ENCODE peak calls at places on chromosomes 13 and 19, in six cellular contexts. N, D, O, L, R and E are unnamed samples.

GRCh38 chr19:48900477-48901452 is 653 bp downstream of the NUCB1 start:
- DNase-seq in N (peak; percentile 60), D (peak; percentile 29), O (no peak), L (peak; percentile 17), R (no peak), E (peak; percentile 34)

GRCh38 chr19:55493650-55494171 is 5.5 kb downstream of the SSC5D start:
- DNase-seq in N (no peak), D (no peak), O (no peak), L (no peak), R (no peak), E (no peak)

GRCh38 chr19:52494518-52494917 is 33.0 kb upstream of the ZNF808 start:
- DNase-seq in N (no peak), D (no peak), O (no peak), L (no peak), R (no peak), E (no peak)

GRCh38 chr19:3012522-3013260 is 16.4 kb downstream of the TLE2 start:
- DNase-seq in N (peak; percentile 30), D (no peak), O (no peak), L (no peak), R (no peak), E (no peak)

GRCh38 chr13:20679879-20680278 is 23.6 kb upstream of the IL17D start:
- DNase-seq in N (no peak), D (no peak), O (no peak), L (no peak), R (no peak), E (no peak)

GRCh38 chr13:27170221-27170520 is 1.4 kb downstream of the USP12 start:
- DNase-seq in N (no peak), D (no peak), O (no peak), L (peak; percentile 78), R (no peak), E (peak; percentile 70)

GRCh38 chr13:91017031-91017668 is 330.3 kb upstream of the MIR17HG start:
- DNase-seq in N (peak; percentile 73), D (peak; percentile 12), O (no peak), L (peak; percentile 8), R (peak; percentile 42), E (peak; percentile 42)

GRCh38 chr19:8361921-8362793 is 1.8 kb upstream of the ANGPTL4 start:
- DNase-seq in N (no peak), D (peak; percentile 99), O (peak; percentile 93), L (peak; percentile 94), R (peak; percentile 93), E (peak; percentile 99)

GRCh38 chr19:37931941-37932655 is 25.1 kb downstream of the SIPA1L3 start:
- DNase-seq in N (peak; percentile 87), D (peak; percentile 52), O (peak; percentile 26), L (peak; percentile 82), R (peak; percentile 47), E (peak; percentile 98)

GRCh38 chr13:75647126-75647784 is 11.1 kb downstream of the LMO7 start:
- DNase-seq in N (no peak), D (no peak), O (no peak), L (peak; percentile 44), R (no peak), E (peak; percentile 43)

GRCh38 chr19:21082011-21082975 is at the start of gene ZNF714:
- DNase-seq in N (peak; percentile 99), D (peak; percentile 94), O (peak; percentile 83), L (peak; percentile 73), R (no peak), E (peak; percentile 93)

GRCh38 chr19:31314849-31315620 is 34.2 kb downstream of the TSHZ3 start:
- DNase-seq in N (no peak), D (no peak), O (no peak), L (no peak), R (no peak), E (no peak)
- H3K27ac ChIP-seq in N (no peak overlapping the region), D (no peak overlapping the region), O (peak overlapping the region; percentile 9), L (no peak overlapping the region), R (no peak overlapping the region), E (no peak overlapping the region)

GRCh38 chr13:33547035-33547434 is 261.5 kb upstream of the STARD13 start:
- DNase-seq in N (no peak), D (no peak), O (no peak), L (no peak), R (no peak), E (no peak)

GRCh38 chr13:33554919-33555791 is 262.8 kb upstream of the RFC3 start:
- DNase-seq in N (no peak), D (peak; percentile 31), O (no peak), L (no peak), R (no peak), E (no peak)

GRCh38 chr13:33545492-33545891 is 259.9 kb upstream of the STARD13 start:
- DNase-seq in N (no peak), D (no peak), O (no peak), L (no peak), R (no peak), E (no peak)

GRCh38 chr13:33548065-33548464 is 262.5 kb upstream of the STARD13 start:
- DNase-seq in N (no peak), D (no peak), O (no peak), L (no peak), R (no peak), E (no peak)

GRCh38 chr13:33550885-33551284 is 265.3 kb upstream of the STARD13 start:
- DNase-seq in N (no peak), D (no peak), O (no peak), L (no peak), R (no peak), E (no peak)
- H3K27ac ChIP-seq in N (no peak overlapping the region), D (no peak overlapping the region), O (no peak overlapping the region), L (no peak overlapping the region), R (no peak overlapping the region), E (no peak overlapping the region)

DNA sequence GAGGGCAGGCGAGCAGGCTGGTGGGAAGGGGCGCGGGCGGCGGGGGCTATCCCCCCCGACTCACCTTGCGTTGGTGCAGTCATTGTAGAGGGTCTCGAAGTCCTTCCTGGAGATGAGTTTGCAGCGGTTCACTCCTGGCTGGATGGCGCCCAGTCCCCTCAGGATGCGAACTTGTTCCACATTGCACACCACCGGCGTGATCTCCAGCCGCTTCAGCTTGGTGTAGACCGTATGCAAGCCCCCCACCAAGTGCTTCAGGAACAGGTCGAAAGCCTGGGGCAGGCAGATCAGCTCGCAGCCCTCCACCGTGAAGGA is 1.2 kb downstream of the DACH1 start:
- DNase-seq in N (peak; percentile 32), D (no peak), O (no peak), L (no peak), R (no peak), E (no peak)
- H3K27ac ChIP-seq in N (no peak overlapping the region), D (no peak overlapping the region), O (peak overlapping the region; percentile 91), L (no peak overlapping the region), R (no peak overlapping the region), E (no peak overlapping the region)

GRCh38 chr13:33229446-33230177 is 55.9 kb downstream of the STARD13 start:
- DNase-seq in N (no peak), D (no peak), O (no peak), L (no peak), R (no peak), E (no peak)
- H3K27ac ChIP-seq in N (no peak overlapping the region), D (peak overlapping the region; percentile 46), O (peak overlapping the region; percentile 82), L (peak overlapping the region; percentile 92), R (peak overlapping the region; percentile 13), E (peak overlapping the region; percentile 23)